ENCODE peak calls at places on chromosome 17, in five cellular contexts. K is activated CD4-positive, alpha-beta T cell treated with anti-CD3 and anti-CD28 coated beads, Interleukin-2, amount 50 U/mL, for 1 hour; H is iris pigment epithelial cell; Y is brain microvascular endothelial cell; V is cardiac muscle cell. X is an unnamed sample.

GRCh38 chr17:60065136-60065535 is 13.6 kb downstream of the HEATR6 start:
- DNase-seq in V (peak; percentile 43), K (no peak), H (peak; percentile 61), Y (no peak), X (peak; percentile 42)

GRCh38 chr17:9895923-9896322 is 9.1 kb downstream of the RCVRN start:
- DNase-seq in Y (no peak), V (peak; percentile 29), H (no peak), K (no peak), X (no peak)

GRCh38 chr17:39196820-39197331 is 593 bp downstream of the CACNB1 start:
- DNase-seq in V (no peak), Y (no peak), K (no peak), H (no peak), X (no peak)

GRCh38 chr17:4142107-4142900 is 526 bp downstream of the ZZEF1 start:
- DNase-seq in H (peak; percentile 51), V (peak; percentile 44), Y (peak; percentile 18), K (peak; percentile 46), X (no peak)

GRCh38 chr17:80364091-80364691 is 50.8 kb upstream of the ENDOV start:
- DNase-seq in V (peak; percentile 11), H (no peak), Y (no peak), K (peak; percentile 14), X (peak; percentile 30)

GRCh38 chr17:75289832-75290337 is 652 bp upstream of the SLC25A19 start:
- DNase-seq in K (peak; percentile 66), Y (peak; percentile 53), V (peak; percentile 68), H (peak; percentile 66), X (peak; percentile 34)

GRCh38 chr17:44069974-44070454 is 521 bp upstream of the G6PC3 start:
- DNase-seq in Y (no peak), V (peak; percentile 32), H (peak; percentile 21), K (no peak), X (no peak)

GRCh38 chr17:77373298-77374169 is 232.8 kb downstream of the SEC14L1 start:
- DNase-seq in V (peak; percentile 51), K (peak; percentile 41), H (peak; percentile 47), Y (no peak), X (no peak)